ENCODE peak calls at places on chromosomes 11 and 22, in four cellular contexts. J, D, M and H are unnamed samples.

GRCh38 chr11:31870609-31871309 is 59.6 kb upstream of the PAX6 start:
- DNase-seq in J (no peak), D (no peak), M (no peak), H (no peak)

GRCh38 chr11:6476571-6476970 is 2.8 kb upstream of the TRIM3 start:
- DNase-seq in D (no peak), M (no peak), J (no peak), H (no peak)

GRCh38 chr11:132244871-132245557 is 874.6 kb downstream of the NTM start:
- DNase-seq in D (no peak), J (no peak), M (no peak), H (no peak)

GRCh38 chr11:40188848-40189247 is 1270.6 kb downstream of the LRRC4C start:
- DNase-seq in D (no peak), M (no peak), J (no peak), H (no peak)

GRCh38 chr22:19607198-19608113 is 83.2 kb upstream of the CLDN5 start:
- DNase-seq in J (no peak), D (peak), M (no peak), H (no peak)

GRCh38 chr22:45885941-45886395 is 91.0 kb downstream of the WNT7B start:
- DNase-seq in M (no peak), J (peak), D (no peak), H (no peak)

GRCh38 chr22:37561209-37562048 is 1.1 kb downstream of the CDC42EP1 start:
- DNase-seq in M (peak), D (peak), J (peak), H (no peak)

GRCh38 chr11:64969209-64969608 is 2.7 kb downstream of the MAJIN start:
- DNase-seq in M (peak), D (no peak), J (no peak), H (peak)

GRCh38 chr11:32448232-32448631 is 12.9 kb upstream of the WT1 start:
- DNase-seq in M (peak), J (no peak), D (no peak), H (no peak)

GRCh38 chr11:124629961-124630360 is 7.3 kb downstream of the TBRG1 start:
- DNase-seq in D (no peak), M (no peak), J (no peak), H (no peak)

GRCh38 chr11:44557464-44557863 is 8.0 kb upstream of the CD82 start:
- DNase-seq in J (no peak), D (no peak), M (no peak), H (no peak)

GRCh38 chr11:35042906-35043305 is 96.1 kb upstream of the CD44 start:
- DNase-seq in J (no peak), D (no peak), M (no peak), H (no peak)

GRCh38 chr11:35042265-35042664 is 96.7 kb upstream of the CD44 start:
- DNase-seq in M (no peak), D (no peak), J (no peak), H (no peak)

GRCh38 chr11:35039076-35039475 is 99.9 kb upstream of the CD44 start:
- DNase-seq in D (no peak), J (no peak), M (no peak), H (no peak)

GRCh38 chr11:35040221-35040942 is 98.6 kb upstream of the CD44 start:
- DNase-seq in D (no peak), J (no peak), M (peak), H (no peak)

DNA sequence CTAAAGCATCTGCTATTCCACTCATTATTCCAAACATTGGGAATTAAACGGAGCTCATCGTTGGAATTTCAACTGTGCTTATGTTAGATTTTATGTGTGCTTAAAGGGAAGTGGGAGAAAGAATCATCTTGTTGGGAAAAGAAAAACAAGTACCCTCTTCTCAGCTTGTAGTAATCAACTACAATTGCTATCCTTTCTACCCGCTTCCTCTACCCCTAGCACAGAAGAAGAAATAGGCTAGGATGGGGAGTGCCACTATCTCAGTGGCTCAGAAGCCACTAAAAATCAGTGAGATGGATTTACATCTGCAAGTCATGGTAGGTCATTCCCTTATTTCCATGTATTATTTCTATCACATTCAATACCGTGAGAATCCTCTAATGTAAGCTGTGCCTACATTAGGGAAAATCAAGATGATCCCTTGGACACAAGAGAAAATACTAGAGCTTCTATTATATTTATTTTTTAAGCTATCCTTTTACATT is 97.9 kb upstream of the CD44 start:
- DNase-seq in D (no peak), J (no peak), M (no peak), H (no peak)
- H3K4me3 ChIP-seq in D (no peak), J (no peak), M (no peak), H (no peak)

GRCh38 chr11:127074151-127074761 is 73.7 kb upstream of the KIRREL3 start:
- DNase-seq in M (peak), D (no peak), J (no peak), H (peak)

GRCh38 chr11:127071606-127072005 is 71.0 kb upstream of the KIRREL3 start:
- DNase-seq in D (no peak), M (no peak), J (no peak), H (no peak)

GRCh38 chr11:127070808-127071207 is 70.2 kb upstream of the KIRREL3 start:
- DNase-seq in M (no peak), J (no peak), D (no peak), H (no peak)

DNA sequence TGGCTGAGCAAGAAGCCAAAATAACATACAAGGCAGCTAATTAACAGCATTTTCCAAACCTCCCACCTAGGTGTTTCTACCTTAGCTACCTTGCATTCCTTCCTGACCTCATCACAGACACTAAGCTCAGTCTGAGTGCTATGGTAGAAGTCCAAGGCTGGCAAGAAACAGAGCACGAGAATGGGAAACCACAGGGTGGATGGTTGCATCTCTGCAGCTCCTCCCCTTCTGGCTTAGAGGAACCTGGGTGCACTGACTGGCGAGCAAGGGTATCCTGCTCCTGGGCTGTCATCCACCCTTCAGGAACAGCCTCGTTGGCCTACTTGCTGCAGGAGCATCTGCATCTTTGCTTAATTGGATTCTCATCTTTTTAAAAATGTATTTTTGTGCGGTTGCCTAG is 73.1 kb upstream of the KIRREL3 start:
- DNase-seq in J (no peak), D (no peak), M (no peak), H (no peak)
- H3K4me3 ChIP-seq in J (no peak), D (no peak), M (no peak), H (no peak)

DNA sequence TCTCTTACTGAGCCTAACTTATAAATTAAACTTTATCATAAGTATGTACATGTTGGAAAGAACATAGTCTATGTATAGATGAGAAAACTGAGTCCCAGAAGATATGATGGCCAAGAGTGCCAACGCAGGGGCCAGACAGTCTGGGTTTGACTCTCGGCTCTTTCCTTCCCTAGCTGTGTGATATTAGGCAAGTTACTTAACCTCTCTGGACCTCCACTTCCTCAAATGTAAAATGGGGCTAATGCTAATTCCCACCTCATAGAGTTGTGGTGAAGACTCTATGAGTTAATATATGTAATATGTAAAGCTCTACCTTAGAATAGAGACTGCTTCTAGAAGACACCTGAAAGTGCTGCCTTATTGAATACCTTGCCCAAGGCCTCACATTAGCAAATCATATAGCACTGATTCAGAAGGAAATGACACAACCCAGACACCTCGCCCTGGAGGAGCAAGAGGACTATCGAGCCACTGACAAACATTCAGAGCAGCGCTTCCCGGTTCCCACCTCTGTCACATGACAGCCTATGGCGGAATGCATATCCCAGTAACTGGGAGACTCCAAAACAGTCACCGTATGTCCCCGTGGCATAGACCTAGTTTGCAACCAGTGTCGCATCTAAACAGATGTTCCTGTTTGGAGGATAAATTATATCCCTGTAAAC is 11.3 kb upstream of the CCDC86 start:
- DNase-seq in J (no peak), D (no peak), M (no peak), H (no peak)
- H3K4me3 ChIP-seq in J (no peak), D (no peak), M (no peak), H (no peak)

GRCh38 chr11:11998091-11998781 is 10.2 kb downstream of the DKK3 start:
- DNase-seq in D (no peak), M (peak), J (no peak), H (peak)
- H3K4me3 ChIP-seq in D (no peak), M (peak), J (no peak), H (no peak)